ENCODE peak calls at places on chromosomes 2 and 18, in nine cellular contexts. L is astrocyte; W is tibial artery; J is heart right ventricle; U is left ventricle myocardium inferior; C is CD8-positive, alpha-beta T cell; O is GM23248; Z is K562; A is mesendoderm. R is an unnamed sample.

GRCh38 chr2:55063226-55063625 is 13.0 kb upstream of the RTN4 start:
- DNase-seq in L (no peak), W (no peak), J (no peak), U (no peak), C (no peak), O (no peak), Z (no peak), A (no peak), R (no peak)

GRCh38 chr2:77954931-77955330 is 432.8 kb upstream of the LRRTM4 start:
- DNase-seq in L (no peak), W (no peak), J (no peak), U (no peak), C (no peak), O (no peak), Z (peak; percentile 9), A (no peak), R (no peak)

GRCh38 chr2:85448840-85449588 is 30.5 kb downstream of the SH2D6 start:
- DNase-seq in L (no peak), W (no peak), J (no peak), U (no peak), C (no peak), O (no peak), Z (no peak), A (no peak), R (no peak)

GRCh38 chr18:56221195-56222065 is 417.0 kb downstream of the TXNL1 start:
- DNase-seq in L (no peak), W (no peak), J (no peak), U (no peak), C (no peak), O (peak; percentile 39), Z (no peak), A (no peak), R (no peak)

GRCh38 chr2:102224824-102225739 is 38.3 kb downstream of the IL1RL2 start:
- DNase-seq in L (no peak), W (no peak), J (no peak), U (no peak), C (no peak), O (no peak), Z (no peak), A (no peak), R (no peak)

GRCh38 chr18:11005528-11005927 is 143.8 kb downstream of the PIEZO2 start:
- DNase-seq in L (peak; percentile 53), W (no peak), J (no peak), U (no peak), C (no peak), O (peak; percentile 29), Z (no peak), A (peak; percentile 71), R (peak; percentile 75)

GRCh38 chr2:25273985-25274550 is 67.7 kb downstream of the DNMT3A start:
- DNase-seq in L (no peak), W (no peak), J (no peak), U (no peak), C (no peak), O (no peak), Z (no peak), A (no peak), R (no peak)

GRCh38 chr2:100870652-100871531 is 51.0 kb downstream of the NPAS2 start:
- DNase-seq in L (no peak), W (no peak), J (no peak), U (no peak), C (no peak), O (peak; percentile 21), Z (no peak), A (peak; percentile 70), R (no peak)

GRCh38 chr2:28408764-28409599 is 16.3 kb downstream of the FOSL2 start:
- DNase-seq in L (peak; percentile 97), W (peak; percentile 70), J (no peak), U (no peak), C (peak; percentile 49), O (peak; percentile 47), Z (no peak), A (no peak), R (peak; percentile 86)

GRCh38 chr2:216539791-216540241 is 41.2 kb downstream of the RPL37A start:
- DNase-seq in L (no peak), W (no peak), J (peak; percentile 65), U (peak; percentile 74), C (no peak), O (peak; percentile 34), Z (no peak), A (no peak), R (peak; percentile 84)

GRCh38 chr2:40230717-40231300 is 221.1 kb downstream of the SLC8A1 start:
- DNase-seq in L (no peak), W (no peak), J (no peak), U (no peak), C (no peak), O (peak; percentile 42), Z (no peak), A (peak; percentile 67), R (no peak)

GRCh38 chr2:96345403-96345802 is 9.8 kb downstream of the NCAPH start:
- DNase-seq in L (no peak), W (no peak), J (no peak), U (no peak), C (no peak), O (peak; percentile 17), Z (no peak), A (peak; percentile 53), R (no peak)

GRCh38 chr2:130355578-130356431 is at the start of gene PTPN18:
- DNase-seq in L (peak; percentile 69), W (peak; percentile 95), J (peak; percentile 89), U (peak; percentile 94), C (no peak), O (peak; percentile 96), Z (peak; percentile 95), A (peak; percentile 73), R (peak; percentile 93)

GRCh38 chr2:228282371-228282770 is 100.9 kb upstream of the SPHKAP start:
- DNase-seq in L (no peak), W (no peak), J (no peak), U (no peak), C (no peak), O (no peak), Z (no peak), A (no peak), R (no peak)

GRCh38 chr2:27051902-27052645 is 606 bp downstream of the AGBL5 start:
- DNase-seq in L (no peak), W (peak; percentile 78), J (peak; percentile 34), U (peak; percentile 44), C (no peak), O (peak; percentile 60), Z (no peak), A (peak; percentile 23), R (peak; percentile 74)

GRCh38 chr2:121862286-121862685 is 106.8 kb downstream of the TSN start:
- DNase-seq in L (no peak), W (no peak), J (no peak), U (no peak), C (no peak), O (no peak), Z (no peak), A (no peak), R (no peak)

GRCh38 chr2:181992776-181993175 is 7.1 kb downstream of the PPP1R1C start:
- DNase-seq in L (no peak), W (no peak), J (no peak), U (no peak), C (no peak), O (no peak), Z (no peak), A (no peak), R (no peak)

GRCh38 chr2:168244318-168244717 is 3.1 kb downstream of the STK39 start:
- DNase-seq in L (no peak), W (no peak), J (no peak), U (peak; percentile 21), C (no peak), O (no peak), Z (no peak), A (no peak), R (no peak)

GRCh38 chr2:19739256-19739655 is 162.5 kb downstream of the TTC32 start:
- DNase-seq in L (no peak), W (peak; percentile 83), J (no peak), U (no peak), C (no peak), O (peak; percentile 50), Z (no peak), A (no peak), R (no peak)

GRCh38 chr18:73461780-73462059 is 593.9 kb upstream of the NETO1 start:
- DNase-seq in L (peak; percentile 23), W (no peak), J (no peak), U (no peak), C (no peak), O (peak; percentile 28), Z (no peak), A (no peak), R (no peak)

GRCh38 chr2:157751462-157752058 is 122.9 kb upstream of the ACVR1C start:
- DNase-seq in L (peak; percentile 77), W (no peak), J (no peak), U (no peak), C (no peak), O (peak; percentile 10), Z (peak; percentile 38), A (peak; percentile 79), R (no peak)

GRCh38 chr2:34244195-34244594 is 645.1 kb upstream of the FAM98A start:
- DNase-seq in L (no peak), W (no peak), J (no peak), U (no peak), C (no peak), O (no peak), Z (no peak), A (no peak), R (no peak)

GRCh38 chr2:139281124-139281523 is 500.9 kb upstream of the NXPH2 start:
- DNase-seq in L (no peak), W (no peak), J (no peak), U (no peak), C (no peak), O (no peak), Z (no peak), A (no peak), R (no peak)
- H3K27ac ChIP-seq in L (no peak overlapping the region), W (no peak overlapping the region), J (no peak overlapping the region), U (no peak overlapping the region), C (no peak overlapping the region), O (no peak overlapping the region), Z (no peak overlapping the region), A (no peak overlapping the region), R (no peak overlapping the region)

GRCh38 chr18:24369420-24369819 is 28.2 kb downstream of the OSBPL1A start:
- DNase-seq in L (peak; percentile 42), W (no peak), J (no peak), U (no peak), C (no peak), O (peak; percentile 3), Z (no peak), A (no peak), R (no peak)
- H3K36me3 ChIP-seq in L (no peaks in the 10 kb centered on the region), W (peaks cover 4% of the 10 kb centered on the region), J (no peaks in the 10 kb centered on the region), U (peaks cover under 1% of the 10 kb centered on the region), C (no peaks in the 10 kb centered on the region), O (no peaks in the 10 kb centered on the region), Z (no peaks in the 10 kb centered on the region), A (no peaks in the 10 kb centered on the region), R (no peaks in the 10 kb centered on the region)

GRCh38 chr2:127649684-127650040 is 3.7 kb downstream of the GPR17 start:
- DNase-seq in L (peak; percentile 49), W (peak; percentile 89), J (peak; percentile 88), U (no peak), C (peak; percentile 74), O (peak; percentile 94), Z (peak; percentile 78), A (peak; percentile 91), R (peak; percentile 87)
- H3K4me1 ChIP-seq in L (peaks cover 17% of the 10 kb centered on the region), W (peaks cover 9% of the 10 kb centered on the region), J (peaks cover 83% of the 10 kb centered on the region), U (peaks cover 98% of the 10 kb centered on the region), C (peaks cover 8% of the 10 kb centered on the region), O (peaks cover 7% of the 10 kb centered on the region), Z (peaks cover 44% of the 10 kb centered on the region), A (no peaks in the 10 kb centered on the region), R (no peaks in the 10 kb centered on the region)

DNA sequence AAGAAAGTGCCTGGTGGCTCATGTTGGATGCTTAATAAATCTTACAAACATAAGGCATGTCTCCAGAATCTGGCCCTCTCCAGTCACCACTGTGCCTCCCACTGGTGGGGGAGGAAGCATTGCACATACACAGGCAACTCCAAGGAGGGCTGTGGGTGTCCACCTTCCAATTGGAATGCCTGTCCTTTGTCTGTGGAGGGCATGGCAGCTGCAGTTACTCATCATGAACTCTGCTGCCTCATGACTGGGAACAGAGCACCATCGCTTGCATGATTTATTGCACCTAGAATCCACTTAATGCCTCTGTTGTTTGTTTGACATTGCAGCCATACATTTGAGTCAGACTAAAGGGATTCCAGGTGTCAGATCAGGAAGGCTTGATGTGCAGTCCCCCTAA is 278.9 kb downstream of the PRKCE start:
- DNase-seq in L (peak; percentile 81), W (no peak), J (no peak), U (no peak), C (no peak), O (peak; percentile 64), Z (no peak), A (no peak), R (no peak)
- H3K27ac ChIP-seq in L (no peak overlapping the region), W (no peak overlapping the region), J (peak overlapping the region; percentile 86), U (peak overlapping the region; percentile 88), C (no peak overlapping the region), O (no peak overlapping the region), Z (no peak overlapping the region), A (no peak overlapping the region), R (no peak overlapping the region)